ENCODE peak calls at places on chromosomes 5 and 9, in nine cellular contexts. E is NCI-H774; G is activated T-helper 9 cell treated with anti-CD3 and anti-CD28 coated beads, Interleukin-2, amount 50 U/mL, for 16 hours; S is globus pallidus; K is AG04449; L is lower leg skin; N is transverse colon; J is ELR; D is activated CD8-positive, alpha-beta memory T cell treated with anti-CD3 and anti-CD28 coated beads for 24 hours. Z is an unnamed sample.

GRCh38 chr9:121883281-121884056 is 209.6 kb downstream of the TTLL11 start:
- DNase-seq in L (no peak), N (no peak), J (peak; percentile 82), K (no peak), D (no peak), G (no peak), S (no peak), E (no peak), Z (no peak)

GRCh38 chr5:4018968-4019766 is 423.5 kb downstream of the IRX1 start:
- DNase-seq in N (no peak), E (no peak), L (peak; percentile 33), S (no peak), K (no peak), D (no peak), G (no peak), J (no peak), Z (no peak)

GRCh38 chr9:35237303-35237702 is 75.5 kb downstream of the UNC13B start:
- DNase-seq in J (no peak), S (no peak), G (no peak), E (peak; percentile 56), L (no peak), D (no peak), N (peak; percentile 41), K (no peak), Z (no peak)

GRCh38 chr5:94700592-94700991 is 82.1 kb downstream of the SLF1 start:
- DNase-seq in K (no peak), E (no peak), S (no peak), J (no peak), G (no peak), L (no peak), N (no peak), D (no peak), Z (no peak)

GRCh38 chr5:147688965-147689364 is 93.6 kb downstream of the JAKMIP2 start:
- DNase-seq in D (no peak), G (no peak), K (no peak), N (peak; percentile 15), L (no peak), S (peak; percentile 57), E (no peak), J (no peak), Z (no peak)

GRCh38 chr9:122402403-122403268 is 31.8 kb downstream of the PTGS1 start:
- DNase-seq in L (peak; percentile 35), G (no peak), S (no peak), J (peak; percentile 98), K (peak; percentile 89), E (no peak), N (no peak), D (no peak), Z (peak; percentile 48)

GRCh38 chr9:13990994-13991393 is 322.9 kb downstream of the NFIB start:
- DNase-seq in S (no peak), G (no peak), E (no peak), J (no peak), L (no peak), N (no peak), K (no peak), D (no peak), Z (no peak)

GRCh38 chr5:82356808-82357671 is 78.9 kb upstream of the RPS23 start:
- DNase-seq in J (peak; percentile 95), L (peak; percentile 85), E (no peak), G (peak; percentile 52), D (peak; percentile 82), N (peak; percentile 64), K (no peak), S (no peak), Z (peak; percentile 84)

GRCh38 chr9:15087031-15087417 is 176.8 kb upstream of the FREM1 start:
- DNase-seq in N (no peak), G (no peak), D (no peak), K (no peak), E (no peak), J (no peak), L (no peak), S (no peak), Z (no peak)

GRCh38 chr9:91546574-91546973 is 122.9 kb upstream of the NFIL3 start:
- DNase-seq in D (no peak), N (no peak), G (no peak), S (no peak), L (no peak), E (no peak), K (peak; percentile 42), J (peak; percentile 29), Z (no peak)

GRCh38 chr5:88384901-88385300 is 116.3 kb upstream of the TMEM161B start:
- DNase-seq in D (no peak), N (no peak), E (no peak), J (no peak), G (no peak), K (no peak), S (no peak), L (no peak), Z (no peak)

GRCh38 chr9:83508072-83508471 is 30.1 kb downstream of the FRMD3 start:
- DNase-seq in K (no peak), G (no peak), S (no peak), D (no peak), J (peak; percentile 39), E (no peak), L (no peak), N (no peak), Z (no peak)

GRCh38 chr9:137918331-137919094 is 40.9 kb downstream of the CACNA1B start:
- DNase-seq in D (no peak), E (no peak), N (no peak), S (no peak), K (no peak), G (no peak), J (no peak), L (no peak), Z (no peak)

GRCh38 chr5:31469886-31470285 is 62.0 kb downstream of the DROSHA start:
- DNase-seq in J (no peak), G (no peak), N (no peak), S (no peak), L (no peak), D (no peak), E (no peak), K (no peak), Z (no peak)

GRCh38 chr9:69346596-69347390 is 21.8 kb downstream of the ENTREP1 start:
- DNase-seq in E (no peak), D (no peak), J (peak; percentile 40), L (no peak), K (no peak), S (no peak), N (no peak), G (no peak), Z (no peak)

GRCh38 chr5:121292664-121293063 is 559.0 kb upstream of the FTMT start:
- DNase-seq in S (no peak), E (no peak), L (no peak), K (no peak), G (no peak), J (no peak), D (no peak), N (no peak), Z (no peak)

GRCh38 chr5:122751293-122751753 is 23.6 kb upstream of the SNX2 start:
- DNase-seq in N (no peak), L (no peak), G (no peak), J (peak; percentile 72), D (no peak), K (no peak), E (no peak), S (no peak), Z (no peak)

GRCh38 chr9:134366223-134367031 is 40.2 kb downstream of the RXRA start:
- DNase-seq in S (peak; percentile 88), G (no peak), N (peak; percentile 90), K (peak; percentile 62), J (peak; percentile 74), D (no peak), E (peak; percentile 26), L (peak; percentile 94), Z (peak; percentile 29)

GRCh38 chr5:489689-490080 is 34.6 kb downstream of the SLC9A3 start:
- DNase-seq in L (no peak), G (no peak), K (no peak), E (no peak), S (no peak), D (no peak), J (no peak), N (no peak), Z (no peak)

GRCh38 chr9:94804917-94805544 is 78.5 kb downstream of the AOPEP start:
- DNase-seq in E (no peak), S (no peak), D (no peak), L (no peak), J (no peak), N (no peak), G (no peak), K (no peak), Z (no peak)

GRCh38 chr9:136151848-136152542 is 33.3 kb upstream of the TMEM250 start:
- DNase-seq in G (no peak), N (no peak), L (no peak), K (no peak), D (no peak), J (no peak), E (no peak), S (no peak), Z (no peak)

GRCh38 chr9:130200038-130200979 is 28.1 kb downstream of the NCS1 start:
- DNase-seq in K (no peak), E (no peak), L (no peak), S (peak; percentile 63), G (no peak), D (no peak), J (no peak), N (no peak), Z (no peak)

GRCh38 chr9:83523684-83524083 is 14.5 kb downstream of the FRMD3 start:
- DNase-seq in G (no peak), N (no peak), E (no peak), L (no peak), S (no peak), J (no peak), K (no peak), D (no peak), Z (no peak)

GRCh38 chr9:87567988-87568800 is 70.5 kb downstream of the DAPK1 start:
- DNase-seq in K (no peak), S (no peak), D (no peak), E (no peak), G (no peak), N (no peak), J (no peak), L (no peak), Z (no peak)